ENCODE peak calls at places on chromosome 14, in nine cellular contexts. One of them, this sample, is unnamed.

GRCh38 chr14:105075364-105076295 is 10.4 kb upstream of the GPR132 start:
- DNase-seq in iris pigment epithelial cell: no peak
- DNase-seq in DMS 273 treated with DMSO at 0.1 percent for 48 hours: no peak
- DNase-seq in stimulated activated CD4-positive, alpha-beta T cell treated with anti-CD3 and anti-CD28 coated beads, Interleukin-15, amount 100 ng/mL, for 1 hour: no peak
- DNase-seq in AG10803: no peak
- DNase-seq in HuH-7: no peak
- DNase-seq in H9: peak
- DNase-seq in RPMI7951: no peak
- DNase-seq in NCI-H2029 treated with DMSO at 0.1 percent for 48 hours: no peak
- DNase-seq in this sample: no peak

GRCh38 chr14:100488057-100488456 is 99.2 kb downstream of the BEGAIN start:
- DNase-seq in NCI-H2029 treated with DMSO at 0.1 percent for 48 hours: no peak
- DNase-seq in AG10803: no peak
- DNase-seq in H9: no peak
- DNase-seq in HuH-7: no peak
- DNase-seq in DMS 273 treated with DMSO at 0.1 percent for 48 hours: no peak
- DNase-seq in iris pigment epithelial cell: no peak
- DNase-seq in RPMI7951: no peak
- DNase-seq in stimulated activated CD4-positive, alpha-beta T cell treated with anti-CD3 and anti-CD28 coated beads, Interleukin-15, amount 100 ng/mL, for 1 hour: no peak
- DNase-seq in this sample: no peak

GRCh38 chr14:35821546-35822411 is 4.4 kb upstream of the BRMS1L start:
- DNase-seq in AG10803: peak
- DNase-seq in stimulated activated CD4-positive, alpha-beta T cell treated with anti-CD3 and anti-CD28 coated beads, Interleukin-15, amount 100 ng/mL, for 1 hour: no peak
- DNase-seq in H9: no peak
- DNase-seq in HuH-7: peak
- DNase-seq in RPMI7951: peak
- DNase-seq in iris pigment epithelial cell: peak
- DNase-seq in NCI-H2029 treated with DMSO at 0.1 percent for 48 hours: peak
- DNase-seq in DMS 273 treated with DMSO at 0.1 percent for 48 hours: no peak
- DNase-seq in this sample: no peak

GRCh38 chr14:23695220-23695999 is 59.2 kb downstream of the DHRS2 start:
- DNase-seq in HuH-7: no peak
- DNase-seq in RPMI7951: no peak
- DNase-seq in DMS 273 treated with DMSO at 0.1 percent for 48 hours: no peak
- DNase-seq in H9: peak
- DNase-seq in stimulated activated CD4-positive, alpha-beta T cell treated with anti-CD3 and anti-CD28 coated beads, Interleukin-15, amount 100 ng/mL, for 1 hour: no peak
- DNase-seq in NCI-H2029 treated with DMSO at 0.1 percent for 48 hours: no peak
- DNase-seq in AG10803: peak
- DNase-seq in iris pigment epithelial cell: no peak
- DNase-seq in this sample: no peak

GRCh38 chr14:83992857-83993256 is 1537.1 kb upstream of the FLRT2 start:
- DNase-seq in stimulated activated CD4-positive, alpha-beta T cell treated with anti-CD3 and anti-CD28 coated beads, Interleukin-15, amount 100 ng/mL, for 1 hour: no peak
- DNase-seq in DMS 273 treated with DMSO at 0.1 percent for 48 hours: no peak
- DNase-seq in HuH-7: no peak
- DNase-seq in AG10803: no peak
- DNase-seq in iris pigment epithelial cell: peak
- DNase-seq in NCI-H2029 treated with DMSO at 0.1 percent for 48 hours: no peak
- DNase-seq in RPMI7951: no peak
- DNase-seq in H9: no peak
- DNase-seq in this sample: no peak

GRCh38 chr14:75291331-75291730 is 12.7 kb downstream of the FOS start:
- DNase-seq in stimulated activated CD4-positive, alpha-beta T cell treated with anti-CD3 and anti-CD28 coated beads, Interleukin-15, amount 100 ng/mL, for 1 hour: no peak
- DNase-seq in AG10803: no peak
- DNase-seq in H9: no peak
- DNase-seq in RPMI7951: no peak
- DNase-seq in HuH-7: no peak
- DNase-seq in DMS 273 treated with DMSO at 0.1 percent for 48 hours: no peak
- DNase-seq in NCI-H2029 treated with DMSO at 0.1 percent for 48 hours: no peak
- DNase-seq in iris pigment epithelial cell: no peak
- DNase-seq in this sample: no peak

GRCh38 chr14:102496955-102497744 is 12.4 kb downstream of the ANKRD9 start:
- DNase-seq in stimulated activated CD4-positive, alpha-beta T cell treated with anti-CD3 and anti-CD28 coated beads, Interleukin-15, amount 100 ng/mL, for 1 hour: no peak
- DNase-seq in DMS 273 treated with DMSO at 0.1 percent for 48 hours: no peak
- DNase-seq in AG10803: no peak
- DNase-seq in H9: no peak
- DNase-seq in HuH-7: no peak
- DNase-seq in NCI-H2029 treated with DMSO at 0.1 percent for 48 hours: no peak
- DNase-seq in iris pigment epithelial cell: no peak
- DNase-seq in RPMI7951: no peak
- DNase-seq in this sample: no peak

GRCh38 chr14:45868377-45868776 is 615.4 kb upstream of the MIS18BP1 start:
- DNase-seq in AG10803: no peak
- DNase-seq in DMS 273 treated with DMSO at 0.1 percent for 48 hours: no peak
- DNase-seq in stimulated activated CD4-positive, alpha-beta T cell treated with anti-CD3 and anti-CD28 coated beads, Interleukin-15, amount 100 ng/mL, for 1 hour: no peak
- DNase-seq in HuH-7: no peak
- DNase-seq in RPMI7951: no peak
- DNase-seq in NCI-H2029 treated with DMSO at 0.1 percent for 48 hours: no peak
- DNase-seq in iris pigment epithelial cell: no peak
- DNase-seq in H9: no peak
- DNase-seq in this sample: no peak

GRCh38 chr14:104659146-104659545 is 30.3 kb upstream of the INF2 start:
- DNase-seq in DMS 273 treated with DMSO at 0.1 percent for 48 hours: no peak
- DNase-seq in H9: no peak
- DNase-seq in AG10803: no peak
- DNase-seq in HuH-7: no peak
- DNase-seq in RPMI7951: no peak
- DNase-seq in stimulated activated CD4-positive, alpha-beta T cell treated with anti-CD3 and anti-CD28 coated beads, Interleukin-15, amount 100 ng/mL, for 1 hour: no peak
- DNase-seq in NCI-H2029 treated with DMSO at 0.1 percent for 48 hours: no peak
- DNase-seq in iris pigment epithelial cell: no peak
- DNase-seq in this sample: no peak

GRCh38 chr14:96098309-96098998 is 59.3 kb downstream of the C14orf132 start:
- DNase-seq in RPMI7951: peak
- DNase-seq in NCI-H2029 treated with DMSO at 0.1 percent for 48 hours: no peak
- DNase-seq in iris pigment epithelial cell: peak
- DNase-seq in HuH-7: peak
- DNase-seq in DMS 273 treated with DMSO at 0.1 percent for 48 hours: peak
- DNase-seq in stimulated activated CD4-positive, alpha-beta T cell treated with anti-CD3 and anti-CD28 coated beads, Interleukin-15, amount 100 ng/mL, for 1 hour: no peak
- DNase-seq in H9: peak
- DNase-seq in AG10803: peak
- DNase-seq in this sample: no peak

GRCh38 chr14:104682107-104682593 is 7.3 kb upstream of the INF2 start:
- DNase-seq in AG10803: no peak
- DNase-seq in H9: peak
- DNase-seq in RPMI7951: peak
- DNase-seq in NCI-H2029 treated with DMSO at 0.1 percent for 48 hours: no peak
- DNase-seq in HuH-7: no peak
- DNase-seq in stimulated activated CD4-positive, alpha-beta T cell treated with anti-CD3 and anti-CD28 coated beads, Interleukin-15, amount 100 ng/mL, for 1 hour: no peak
- DNase-seq in iris pigment epithelial cell: no peak
- DNase-seq in DMS 273 treated with DMSO at 0.1 percent for 48 hours: no peak
- DNase-seq in this sample: no peak

GRCh38 chr14:53881161-53881846 is 75.3 kb downstream of the BMP4 start:
- DNase-seq in H9: no peak
- DNase-seq in AG10803: peak
- DNase-seq in stimulated activated CD4-positive, alpha-beta T cell treated with anti-CD3 and anti-CD28 coated beads, Interleukin-15, amount 100 ng/mL, for 1 hour: no peak
- DNase-seq in NCI-H2029 treated with DMSO at 0.1 percent for 48 hours: no peak
- DNase-seq in RPMI7951: peak
- DNase-seq in DMS 273 treated with DMSO at 0.1 percent for 48 hours: no peak
- DNase-seq in HuH-7: no peak
- DNase-seq in iris pigment epithelial cell: peak
- DNase-seq in this sample: no peak

GRCh38 chr14:53011053-53011462 is 60.2 kb upstream of the FERMT2 start:
- DNase-seq in H9: peak
- DNase-seq in iris pigment epithelial cell: peak
- DNase-seq in NCI-H2029 treated with DMSO at 0.1 percent for 48 hours: no peak
- DNase-seq in DMS 273 treated with DMSO at 0.1 percent for 48 hours: no peak
- DNase-seq in HuH-7: no peak
- DNase-seq in AG10803: peak
- DNase-seq in RPMI7951: peak
- DNase-seq in stimulated activated CD4-positive, alpha-beta T cell treated with anti-CD3 and anti-CD28 coated beads, Interleukin-15, amount 100 ng/mL, for 1 hour: no peak
- DNase-seq in this sample: peak

GRCh38 chr14:52641745-52642144 is 53.6 kb downstream of the ERO1A start:
- DNase-seq in H9: no peak
- DNase-seq in DMS 273 treated with DMSO at 0.1 percent for 48 hours: no peak
- DNase-seq in NCI-H2029 treated with DMSO at 0.1 percent for 48 hours: no peak
- DNase-seq in RPMI7951: no peak
- DNase-seq in iris pigment epithelial cell: no peak
- DNase-seq in stimulated activated CD4-positive, alpha-beta T cell treated with anti-CD3 and anti-CD28 coated beads, Interleukin-15, amount 100 ng/mL, for 1 hour: no peak
- DNase-seq in HuH-7: no peak
- DNase-seq in AG10803: no peak
- DNase-seq in this sample: no peak

GRCh38 chr14:85531141-85531593 is 1.2 kb downstream of the FLRT2 start:
- DNase-seq in H9: peak
- DNase-seq in stimulated activated CD4-positive, alpha-beta T cell treated with anti-CD3 and anti-CD28 coated beads, Interleukin-15, amount 100 ng/mL, for 1 hour: no peak
- DNase-seq in AG10803: peak
- DNase-seq in RPMI7951: peak
- DNase-seq in NCI-H2029 treated with DMSO at 0.1 percent for 48 hours: no peak
- DNase-seq in HuH-7: peak
- DNase-seq in DMS 273 treated with DMSO at 0.1 percent for 48 hours: no peak
- DNase-seq in iris pigment epithelial cell: peak
- DNase-seq in this sample: no peak

GRCh38 chr14:24132061-24132685 is 1.7 kb downstream of the FITM1 start:
- DNase-seq in DMS 273 treated with DMSO at 0.1 percent for 48 hours: no peak
- DNase-seq in H9: no peak
- DNase-seq in RPMI7951: no peak
- DNase-seq in iris pigment epithelial cell: no peak
- DNase-seq in HuH-7: no peak
- DNase-seq in NCI-H2029 treated with DMSO at 0.1 percent for 48 hours: peak
- DNase-seq in AG10803: no peak
- DNase-seq in stimulated activated CD4-positive, alpha-beta T cell treated with anti-CD3 and anti-CD28 coated beads, Interleukin-15, amount 100 ng/mL, for 1 hour: no peak
- DNase-seq in this sample: peak

GRCh38 chr14:31788340-31788739 is 227.1 kb downstream of the NUBPL start:
- DNase-seq in stimulated activated CD4-positive, alpha-beta T cell treated with anti-CD3 and anti-CD28 coated beads, Interleukin-15, amount 100 ng/mL, for 1 hour: no peak
- DNase-seq in AG10803: no peak
- DNase-seq in NCI-H2029 treated with DMSO at 0.1 percent for 48 hours: no peak
- DNase-seq in RPMI7951: no peak
- DNase-seq in DMS 273 treated with DMSO at 0.1 percent for 48 hours: no peak
- DNase-seq in H9: no peak
- DNase-seq in HuH-7: no peak
- DNase-seq in iris pigment epithelial cell: no peak
- DNase-seq in this sample: no peak

GRCh38 chr14:30223385-30223785 is 295.7 kb upstream of the PRKD1 start:
- DNase-seq in H9: no peak
- DNase-seq in AG10803: peak
- DNase-seq in stimulated activated CD4-positive, alpha-beta T cell treated with anti-CD3 and anti-CD28 coated beads, Interleukin-15, amount 100 ng/mL, for 1 hour: no peak
- DNase-seq in RPMI7951: peak
- DNase-seq in HuH-7: no peak
- DNase-seq in NCI-H2029 treated with DMSO at 0.1 percent for 48 hours: peak
- DNase-seq in DMS 273 treated with DMSO at 0.1 percent for 48 hours: peak
- DNase-seq in iris pigment epithelial cell: peak
- DNase-seq in this sample: peak

GRCh38 chr14:61563880-61564622 is 131.3 kb upstream of the HIF1A start:
- DNase-seq in stimulated activated CD4-positive, alpha-beta T cell treated with anti-CD3 and anti-CD28 coated beads, Interleukin-15, amount 100 ng/mL, for 1 hour: no peak
- DNase-seq in HuH-7: no peak
- DNase-seq in iris pigment epithelial cell: no peak
- DNase-seq in AG10803: no peak
- DNase-seq in NCI-H2029 treated with DMSO at 0.1 percent for 48 hours: no peak
- DNase-seq in H9: no peak
- DNase-seq in DMS 273 treated with DMSO at 0.1 percent for 48 hours: no peak
- DNase-seq in RPMI7951: no peak
- DNase-seq in this sample: no peak

GRCh38 chr14:105600939-105601359 is 74.6 kb downstream of the TMEM121 start:
- DNase-seq in iris pigment epithelial cell: no peak
- DNase-seq in RPMI7951: no peak
- DNase-seq in stimulated activated CD4-positive, alpha-beta T cell treated with anti-CD3 and anti-CD28 coated beads, Interleukin-15, amount 100 ng/mL, for 1 hour: no peak
- DNase-seq in NCI-H2029 treated with DMSO at 0.1 percent for 48 hours: no peak
- DNase-seq in HuH-7: peak
- DNase-seq in H9: no peak
- DNase-seq in AG10803: no peak
- DNase-seq in DMS 273 treated with DMSO at 0.1 percent for 48 hours: no peak
- DNase-seq in this sample: peak

GRCh38 chr14:102949062-102949800 is 26.8 kb downstream of the AMN start:
- DNase-seq in DMS 273 treated with DMSO at 0.1 percent for 48 hours: no peak
- DNase-seq in NCI-H2029 treated with DMSO at 0.1 percent for 48 hours: peak
- DNase-seq in stimulated activated CD4-positive, alpha-beta T cell treated with anti-CD3 and anti-CD28 coated beads, Interleukin-15, amount 100 ng/mL, for 1 hour: no peak
- DNase-seq in HuH-7: no peak
- DNase-seq in iris pigment epithelial cell: peak
- DNase-seq in RPMI7951: peak
- DNase-seq in AG10803: peak
- DNase-seq in H9: no peak
- DNase-seq in this sample: no peak

GRCh38 chr14:89144066-89144465 is 273.0 kb downstream of the FOXN3 start:
- DNase-seq in RPMI7951: no peak
- DNase-seq in iris pigment epithelial cell: no peak
- DNase-seq in H9: no peak
- DNase-seq in AG10803: no peak
- DNase-seq in HuH-7: no peak
- DNase-seq in NCI-H2029 treated with DMSO at 0.1 percent for 48 hours: no peak
- DNase-seq in stimulated activated CD4-positive, alpha-beta T cell treated with anti-CD3 and anti-CD28 coated beads, Interleukin-15, amount 100 ng/mL, for 1 hour: no peak
- DNase-seq in DMS 273 treated with DMSO at 0.1 percent for 48 hours: no peak
- DNase-seq in this sample: no peak

GRCh38 chr14:74429991-74430390 is 4.0 kb upstream of the SYNDIG1L start:
- DNase-seq in iris pigment epithelial cell: no peak
- DNase-seq in RPMI7951: no peak
- DNase-seq in AG10803: no peak
- DNase-seq in HuH-7: no peak
- DNase-seq in DMS 273 treated with DMSO at 0.1 percent for 48 hours: no peak
- DNase-seq in stimulated activated CD4-positive, alpha-beta T cell treated with anti-CD3 and anti-CD28 coated beads, Interleukin-15, amount 100 ng/mL, for 1 hour: no peak
- DNase-seq in NCI-H2029 treated with DMSO at 0.1 percent for 48 hours: no peak
- DNase-seq in H9: no peak
- DNase-seq in this sample: no peak

GRCh38 chr14:32808574-32809098 is 130.0 kb upstream of the NPAS3 start:
- DNase-seq in HuH-7: no peak
- DNase-seq in RPMI7951: peak
- DNase-seq in AG10803: peak
- DNase-seq in DMS 273 treated with DMSO at 0.1 percent for 48 hours: no peak
- DNase-seq in stimulated activated CD4-positive, alpha-beta T cell treated with anti-CD3 and anti-CD28 coated beads, Interleukin-15, amount 100 ng/mL, for 1 hour: no peak
- DNase-seq in H9: no peak
- DNase-seq in NCI-H2029 treated with DMSO at 0.1 percent for 48 hours: peak
- DNase-seq in iris pigment epithelial cell: peak
- DNase-seq in this sample: no peak

GRCh38 chr14:33946679-33947078 is 4.2 kb downstream of the EGLN3 start:
- DNase-seq in AG10803: no peak
- DNase-seq in stimulated activated CD4-positive, alpha-beta T cell treated with anti-CD3 and anti-CD28 coated beads, Interleukin-15, amount 100 ng/mL, for 1 hour: no peak
- DNase-seq in HuH-7: no peak
- DNase-seq in RPMI7951: no peak
- DNase-seq in NCI-H2029 treated with DMSO at 0.1 percent for 48 hours: peak
- DNase-seq in H9: no peak
- DNase-seq in iris pigment epithelial cell: no peak
- DNase-seq in DMS 273 treated with DMSO at 0.1 percent for 48 hours: no peak
- DNase-seq in this sample: no peak

GRCh38 chr14:61260939-61261776 is 20.0 kb downstream of the TMEM30B start:
- DNase-seq in stimulated activated CD4-positive, alpha-beta T cell treated with anti-CD3 and anti-CD28 coated beads, Interleukin-15, amount 100 ng/mL, for 1 hour: no peak
- DNase-seq in HuH-7: no peak
- DNase-seq in NCI-H2029 treated with DMSO at 0.1 percent for 48 hours: no peak
- DNase-seq in RPMI7951: peak
- DNase-seq in DMS 273 treated with DMSO at 0.1 percent for 48 hours: no peak
- DNase-seq in AG10803: peak
- DNase-seq in iris pigment epithelial cell: peak
- DNase-seq in H9: no peak
- DNase-seq in this sample: no peak